ENCODE peak calls at places on chromosomes 11 and 22, in four cellular contexts. D, G, S and K are unnamed samples.
A peak's percentile ranks its signal among the peaks of the same experiment; 100 is the strongest.

GRCh38 chr11:25901415-25901814 is 430.5 kb upstream of the ANO3 start:
- DNase-seq in D (no peak), G (no peak), S (no peak), K (no peak)

GRCh38 chr11:64001552-64002427 is 15.6 kb downstream of the OTUB1 start:
- DNase-seq in D (no peak), G (no peak), S (no peak), K (no peak)

GRCh38 chr11:19800714-19801519 is 88.3 kb downstream of the NAV2 start:
- DNase-seq in D (no peak), G (no peak), S (no peak), K (no peak)

GRCh38 chr11:10537587-10537986 is 3.4 kb downstream of the RNF141 start:
- DNase-seq in D (no peak), G (no peak), S (no peak), K (no peak)

GRCh38 chr22:40631925-40632324 is 4.6 kb downstream of the MRTFA start:
- DNase-seq in D (no peak), G (no peak), S (no peak), K (no peak)

GRCh38 chr11:115656684-115657083 is 152.5 kb upstream of the CADM1 start:
- DNase-seq in D (no peak), G (peak; percentile 27), S (no peak), K (no peak)

GRCh38 chr11:63855975-63856374 is 17.1 kb downstream of the MARK2 start:
- DNase-seq in D (no peak), G (no peak), S (no peak), K (no peak)

GRCh38 chr11:113331436-113331835 is 17.1 kb downstream of the TTC12 start:
- DNase-seq in D (no peak), G (no peak), S (no peak), K (no peak)

GRCh38 chr11:119374632-119375394 is 6.7 kb downstream of the USP2 start:
- DNase-seq in D (no peak), G (no peak), S (no peak), K (no peak)

GRCh38 chr11:13883042-13883441 is 79.5 kb upstream of the SPON1 start:
- DNase-seq in D (peak; percentile 33), G (no peak), S (no peak), K (no peak)

GRCh38 chr22:30605449-30606110 is 1.4 kb upstream of the TCN2 start:
- DNase-seq in D (peak; percentile 71), G (peak; percentile 69), S (peak; percentile 73), K (no peak)

GRCh38 chr11:71459767-71460320 is 6.8 kb downstream of the NADSYN1 start:
- DNase-seq in D (no peak), G (no peak), S (peak; percentile 34), K (no peak)

GRCh38 chr22:46684706-46685105 is 53.3 kb downstream of the CERK start:
- DNase-seq in D (no peak), G (no peak), S (no peak), K (no peak)

GRCh38 chr22:46678785-46679700 is 58.9 kb downstream of the GRAMD4 start:
- DNase-seq in D (no peak), G (no peak), S (no peak), K (no peak)

GRCh38 chr22:46679711-46680269 is 58.3 kb downstream of the CERK start:
- DNase-seq in D (no peak), G (no peak), S (no peak), K (no peak)

GRCh38 chr22:46681010-46681409 is 57.0 kb downstream of the CERK start:
- DNase-seq in D (no peak), G (peak; percentile 22), S (no peak), K (no peak)

GRCh38 chr22:46682011-46682731 is 55.9 kb downstream of the CERK start:
- DNase-seq in D (no peak), G (no peak), S (no peak), K (no peak)
- H3K27ac ChIP-seq in D (no peak overlapping the region), G (no peak overlapping the region), S (no peak overlapping the region), K (no peak overlapping the region)

GRCh38 chr11:6378695-6378989 is 11.6 kb upstream of the SMPD1 start:
- DNase-seq in D (no peak), G (no peak), S (no peak), K (no peak)

GRCh38 chr11:6377902-6378694 is 12.2 kb upstream of the SMPD1 start:
- DNase-seq in D (no peak), G (no peak), S (no peak), K (no peak)
- H3K27ac ChIP-seq in D (no peak overlapping the region), G (no peak overlapping the region), S (no peak overlapping the region), K (no peak overlapping the region)

DNA sequence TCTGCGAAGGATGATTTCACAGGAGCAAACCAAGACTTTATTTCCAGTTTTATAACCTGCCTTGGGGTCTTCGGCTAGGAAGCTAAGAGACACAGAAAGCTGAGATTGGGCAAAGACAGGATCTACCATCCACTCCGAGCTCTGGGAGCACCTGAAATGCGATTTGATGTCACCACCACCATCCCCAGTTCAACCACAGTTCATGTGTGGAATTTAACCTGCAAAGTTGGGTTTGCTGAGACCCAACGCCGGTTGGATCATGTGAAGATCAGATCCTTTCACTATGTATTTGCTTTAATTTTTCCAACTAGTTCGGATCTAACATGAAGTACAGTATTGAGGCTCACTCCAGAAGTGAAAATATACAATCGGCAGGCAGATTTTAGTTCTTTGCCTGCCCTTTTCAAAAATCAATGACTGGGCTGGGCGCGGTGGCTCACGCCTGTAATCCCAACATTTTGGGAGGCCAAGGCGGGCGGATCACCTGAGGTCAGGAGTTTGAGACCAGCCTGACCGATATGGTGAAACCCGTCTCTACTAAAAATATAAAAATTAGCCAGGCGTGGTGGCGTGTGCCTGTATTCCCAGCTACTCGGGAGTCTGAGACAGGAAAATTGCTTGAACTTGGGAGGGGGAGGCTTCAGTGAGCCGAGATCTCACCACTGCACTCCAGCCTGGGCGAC is 1.4 kb upstream of the C11orf24 start:
- DNase-seq in D (no peak), G (no peak), S (no peak), K (no peak)
- H3K27ac ChIP-seq in D (peak overlapping the region; percentile 95), G (peak overlapping the region; percentile 98), S (no peak overlapping the region), K (no peak overlapping the region)

DNA sequence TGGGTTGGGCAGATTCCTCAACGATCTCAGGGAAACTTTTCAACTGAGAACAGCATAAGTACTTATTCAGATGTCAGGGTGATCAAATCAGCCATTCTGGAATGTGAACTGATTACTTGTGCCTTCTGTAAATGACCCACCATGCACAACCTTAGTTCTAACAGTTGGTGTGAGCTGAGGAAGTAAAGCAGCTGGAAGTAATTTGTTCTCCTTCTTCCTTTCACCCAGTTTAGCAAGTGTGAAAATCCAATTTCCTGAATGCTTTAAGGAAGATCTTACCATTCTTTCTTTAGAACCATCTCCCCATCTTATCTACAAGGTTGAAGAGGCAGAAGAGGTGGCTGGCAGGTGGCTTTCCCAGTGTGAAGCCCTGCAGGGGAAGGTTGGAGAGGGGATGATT is 781.6 kb downstream of the ETS1 start:
- DNase-seq in D (no peak), G (no peak), S (no peak), K (no peak)
- H3K27ac ChIP-seq in D (no peak overlapping the region), G (no peak overlapping the region), S (no peak overlapping the region), K (no peak overlapping the region)